ENCODE peak calls at places on chromosome X, in seven cellular contexts. X is COR-L47; Y is stomach; E is T-helper 2 cell; N is CD8-positive, alpha-beta memory T cell; B is ascending aorta; F is gastrocnemius medialis. Z is an unnamed sample.

GRCh38 chrX:103187953-103188475 is 26.9 kb upstream of the BEX4 start:
- DNase-seq in X (no peak), Y (no peak), E (no peak), N (no peak), B (no peak), F (no peak), Z (no peak)

GRCh38 chrX:109475174-109475891 is 6.6 kb downstream of the GUCY2F start:
- DNase-seq in X (peak), Y (peak), E (no peak), N (no peak), B (no peak), F (no peak), Z (no peak)

GRCh38 chrX:100264200-100264599 is 145.9 kb downstream of the PCDH19 start:
- DNase-seq in X (no peak), Y (no peak), E (no peak), N (no peak), B (no peak), F (no peak), Z (no peak)

GRCh38 chrX:15849555-15849954 is 5.1 kb downstream of the AP1S2 start:
- DNase-seq in X (no peak), Y (no peak), E (no peak), N (no peak), B (no peak), F (no peak), Z (no peak)

GRCh38 chrX:44935172-44935571 is 62.2 kb downstream of the KDM6A start:
- DNase-seq in X (no peak), Y (no peak), E (no peak), N (no peak), B (no peak), F (no peak), Z (no peak)

GRCh38 chrX:47752685-47753084 is 84.0 kb upstream of the ZNF81 start:
- DNase-seq in X (no peak), Y (no peak), E (no peak), N (no peak), B (no peak), F (no peak), Z (no peak)

GRCh38 chrX:9326369-9326768 is 138.5 kb upstream of the TBL1X start:
- DNase-seq in X (no peak), Y (no peak), E (no peak), N (no peak), B (no peak), F (no peak), Z (no peak)

GRCh38 chrX:133531012-133531411 is 115.7 kb upstream of the GPC4 start:
- DNase-seq in X (no peak), Y (no peak), E (no peak), N (no peak), B (no peak), F (no peak), Z (no peak)

GRCh38 chrX:115030635-115031034 is 13.2 kb upstream of the IL13RA2 start:
- DNase-seq in X (peak), Y (peak), E (no peak), N (no peak), B (no peak), F (no peak), Z (no peak)

GRCh38 chrX:72123471-72124185 is 8.1 kb downstream of the RTL5 start:
- DNase-seq in X (no peak), Y (no peak), E (no peak), N (no peak), B (no peak), F (no peak), Z (no peak)

GRCh38 chrX:101265869-101266428 is 25.2 kb downstream of the TAF7L start:
- DNase-seq in X (no peak), Y (no peak), E (no peak), N (no peak), B (no peak), F (no peak), Z (no peak)

GRCh38 chrX:68995780-68996551 is 167.1 kb downstream of the EFNB1 start:
- DNase-seq in X (no peak), Y (no peak), E (no peak), N (no peak), B (no peak), F (no peak), Z (no peak)

GRCh38 chrX:115449742-115450141 is 111.2 kb upstream of the PLS3 start:
- DNase-seq in X (no peak), Y (peak), E (no peak), N (no peak), B (no peak), F (no peak), Z (no peak)

GRCh38 chrX:47502591-47503222 is 19.7 kb upstream of the ZNF41 start:
- DNase-seq in X (peak), Y (no peak), E (no peak), N (no peak), B (no peak), F (no peak), Z (no peak)

GRCh38 chrX:70669120-70669519 is 224.5 kb downstream of the DLG3 start:
- DNase-seq in X (no peak), Y (no peak), E (no peak), N (no peak), B (no peak), F (no peak), Z (no peak)

GRCh38 chrX:96004386-96004785 is 680.3 kb upstream of the DIAPH2 start:
- DNase-seq in X (no peak), Y (no peak), E (no peak), N (no peak), B (no peak), F (no peak), Z (no peak)

GRCh38 chrX:68358679-68359078 is 74.6 kb downstream of the OPHN1 start:
- DNase-seq in X (no peak), Y (no peak), E (no peak), N (no peak), B (no peak), F (no peak), Z (no peak)

GRCh38 chrX:45505214-45505613 is 304.5 kb upstream of the DIPK2B start:
- DNase-seq in X (no peak), Y (no peak), E (no peak), N (peak), B (no peak), F (no peak), Z (no peak)

GRCh38 chrX:10697552-10697951 is 77.2 kb upstream of the MID1 start:
- DNase-seq in X (no peak), Y (no peak), E (no peak), N (no peak), B (no peak), F (no peak), Z (no peak)

GRCh38 chrX:119189586-119189985 is 46.5 kb upstream of the PGRMC1 start:
- DNase-seq in X (no peak), Y (no peak), E (no peak), N (no peak), B (no peak), F (peak), Z (no peak)

GRCh38 chrX:44042731-44043130 is 69.5 kb upstream of the NDP start:
- DNase-seq in X (no peak), Y (no peak), E (no peak), N (no peak), B (no peak), F (no peak), Z (no peak)

GRCh38 chrX:149198980-149199732 is 305.9 kb downstream of the IDS start:
- DNase-seq in X (no peak), Y (no peak), E (no peak), N (no peak), B (no peak), F (no peak), Z (no peak)

GRCh38 chrX:155745792-155746191 is 133.0 kb upstream of the TMLHE start:
- DNase-seq in X (peak), Y (peak), E (no peak), N (no peak), B (no peak), F (no peak), Z (no peak)

GRCh38 chrX:37361596-37361995 is 12.4 kb downstream of the PRRG1 start:
- DNase-seq in X (no peak), Y (no peak), E (no peak), N (no peak), B (no peak), F (no peak), Z (no peak)

GRCh38 chrX:132615396-132616131 is 126.7 kb upstream of the MBNL3 start:
- DNase-seq in X (peak), Y (peak), E (no peak), N (peak), B (no peak), F (no peak), Z (no peak)

GRCh38 chrX:118497180-118497814 is 1.7 kb downstream of the DOCK11 start:
- DNase-seq in X (no peak), Y (no peak), E (no peak), N (no peak), B (no peak), F (no peak), Z (no peak)

GRCh38 chrX:129659861-129660260 is 5.1 kb upstream of the APLN start:
- DNase-seq in X (no peak), Y (no peak), E (no peak), N (no peak), B (no peak), F (no peak), Z (no peak)

GRCh38 chrX:133249659-133250058 is 31.5 kb upstream of the TFDP3 start:
- DNase-seq in X (no peak), Y (no peak), E (no peak), N (no peak), B (no peak), F (no peak), Z (no peak)

GRCh38 chrX:2828404-2829065 is at the start of gene GYG2:
- DNase-seq in X (no peak), Y (peak), E (no peak), N (no peak), B (no peak), F (no peak), Z (no peak)

GRCh38 chrX:140206657-140207056 is 241.3 kb upstream of the CXorf66 start:
- DNase-seq in X (no peak), Y (no peak), E (no peak), N (no peak), B (no peak), F (no peak), Z (no peak)

GRCh38 chrX:445727-446126 is 59.0 kb upstream of the PPP2R3B start:
- DNase-seq in X (no peak), Y (no peak), E (no peak), N (no peak), B (no peak), F (no peak), Z (no peak)

GRCh38 chrX:133232331-133232730 is 14.2 kb upstream of the TFDP3 start:
- DNase-seq in X (no peak), Y (no peak), E (no peak), N (no peak), B (no peak), F (no peak), Z (no peak)

GRCh38 chrX:29535212-29536162 is 679.9 kb upstream of the MAGEB2 start:
- DNase-seq in X (no peak), Y (no peak), E (no peak), N (no peak), B (no peak), F (no peak), Z (no peak)

GRCh38 chrX:105098812-105099211 is 121.7 kb downstream of the TEX13A start:
- DNase-seq in X (no peak), Y (no peak), E (no peak), N (no peak), B (no peak), F (no peak), Z (no peak)

GRCh38 chrX:85955510-85955909 is 91.8 kb downstream of the CHM start:
- DNase-seq in X (no peak), Y (no peak), E (no peak), N (no peak), B (no peak), F (no peak), Z (no peak)